ENCODE peak calls at places on chromosome 21, in six cellular contexts. K, Q, F, D, Y and G are unnamed samples.

GRCh38 chr21:36232641-36233040 is 76.0 kb downstream of the DOP1B start:
- DNase-seq in K (no peak), Q (no peak), F (no peak), D (no peak), Y (no peak), G (no peak)

GRCh38 chr21:30943920-30944319 is 62.5 kb upstream of the KRTAP11-1 start:
- DNase-seq in K (no peak), Q (no peak), F (no peak), D (no peak), Y (no peak), G (no peak)

GRCh38 chr21:38716088-38716487 is 89.6 kb upstream of the ETS2 start:
- DNase-seq in K (no peak), Q (no peak), F (no peak), D (no peak), Y (no peak), G (no peak)

GRCh38 chr21:36589352-36589971 is 109.5 kb upstream of the SIM2 start:
- DNase-seq in K (no peak), Q (peak), F (peak), D (peak), Y (no peak), G (no peak)

GRCh38 chr21:42614391-42614790 is 39.0 kb upstream of the PDE9A start:
- DNase-seq in K (no peak), Q (no peak), F (no peak), D (no peak), Y (peak), G (no peak)

GRCh38 chr21:35565204-35565611 is 495.1 kb downstream of the SETD4 start:
- DNase-seq in K (peak), Q (peak), F (peak), D (peak), Y (no peak), G (peak)

GRCh38 chr21:20592482-20592881 is 405.7 kb upstream of the NCAM2 start:
- DNase-seq in K (no peak), Q (no peak), F (peak), D (no peak), Y (no peak), G (no peak)

GRCh38 chr21:38756746-38757145 is 49.0 kb upstream of the ETS2 start:
- DNase-seq in K (no peak), Q (peak), F (no peak), D (peak), Y (no peak), G (peak)

GRCh38 chr21:22174746-22175145 is 1176.5 kb downstream of the NCAM2 start:
- DNase-seq in K (no peak), Q (no peak), F (no peak), D (no peak), Y (no peak), G (no peak)

GRCh38 chr21:45541221-45542039 is 810 bp downstream of the SLC19A1 start:
- DNase-seq in K (no peak), Q (peak), F (no peak), D (peak), Y (peak), G (no peak)

GRCh38 chr21:24456358-24456757 is 1150.9 kb downstream of the MRPL39 start:
- DNase-seq in K (peak), Q (no peak), F (no peak), D (peak), Y (no peak), G (no peak)

GRCh38 chr21:42513151-42513984 is at the start of gene SLC37A1:
- DNase-seq in K (no peak), Q (peak), F (no peak), D (peak), Y (no peak), G (no peak)

GRCh38 chr21:17585875-17586450 is 26.7 kb downstream of the BTG3 start:
- DNase-seq in K (peak), Q (peak), F (peak), D (peak), Y (no peak), G (no peak)

GRCh38 chr21:37407719-37408455 is 41.3 kb downstream of the DYRK1A start:
- DNase-seq in K (no peak), Q (peak), F (no peak), D (peak), Y (no peak), G (no peak)

GRCh38 chr21:41834252-41834925 is 44.8 kb downstream of the PRDM15 start:
- DNase-seq in K (no peak), Q (no peak), F (no peak), D (no peak), Y (no peak), G (no peak)

GRCh38 chr21:17793675-17794123 is 25.5 kb downstream of the C21orf91 start:
- DNase-seq in K (no peak), Q (peak), F (no peak), D (peak), Y (no peak), G (no peak)

GRCh38 chr21:35995522-35996088 is 64.7 kb downstream of the SETD4 start:
- DNase-seq in K (no peak), Q (no peak), F (no peak), D (peak), Y (no peak), G (no peak)

GRCh38 chr21:43332872-43333300 is 94.0 kb downstream of the SIK1 start:
- DNase-seq in K (no peak), Q (no peak), F (no peak), D (no peak), Y (peak), G (no peak)

DNA sequence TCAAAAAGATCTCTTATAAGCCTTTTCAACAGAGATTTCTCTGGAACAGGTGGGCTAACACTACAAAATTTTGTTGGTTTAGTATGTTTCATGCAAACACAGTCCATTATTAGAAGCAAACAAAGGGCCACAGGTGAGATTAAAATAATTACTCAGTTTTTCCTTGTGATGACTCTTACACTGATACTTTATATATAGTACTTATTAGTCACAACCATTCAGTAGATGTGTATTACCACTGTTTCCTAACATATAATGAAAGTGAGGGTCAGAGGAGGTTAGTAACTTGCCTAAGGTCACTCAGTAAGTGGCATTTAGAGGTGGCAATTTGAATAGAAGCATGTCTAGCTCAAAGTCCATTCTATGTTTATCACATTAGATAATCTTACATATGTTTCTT is 44.2 kb downstream of the CYYR1 start:
- DNase-seq in K (no peak), Q (no peak), F (no peak), D (no peak), Y (no peak), G (no peak)
- H3K4me3 ChIP-seq in K (no peak), Q (no peak), F (no peak), D (no peak), Y (no peak), G (no peak)

GRCh38 chr21:33909756-33910155 is 5.8 kb downstream of the ATP5PO start:
- DNase-seq in K (no peak), Q (no peak), F (no peak), D (no peak), Y (no peak), G (no peak)

GRCh38 chr21:33917421-33917820 is 1.8 kb upstream of the ATP5PO start:
- DNase-seq in K (no peak), Q (no peak), F (no peak), D (no peak), Y (no peak), G (no peak)

GRCh38 chr21:33916200-33916567 is 580 bp upstream of the ATP5PO start:
- DNase-seq in K (no peak), Q (no peak), F (no peak), D (no peak), Y (no peak), G (no peak)

GRCh38 chr21:33915368-33916199 is at the start of gene ATP5PO:
- DNase-seq in K (peak), Q (peak), F (peak), D (peak), Y (peak), G (peak)

DNA sequence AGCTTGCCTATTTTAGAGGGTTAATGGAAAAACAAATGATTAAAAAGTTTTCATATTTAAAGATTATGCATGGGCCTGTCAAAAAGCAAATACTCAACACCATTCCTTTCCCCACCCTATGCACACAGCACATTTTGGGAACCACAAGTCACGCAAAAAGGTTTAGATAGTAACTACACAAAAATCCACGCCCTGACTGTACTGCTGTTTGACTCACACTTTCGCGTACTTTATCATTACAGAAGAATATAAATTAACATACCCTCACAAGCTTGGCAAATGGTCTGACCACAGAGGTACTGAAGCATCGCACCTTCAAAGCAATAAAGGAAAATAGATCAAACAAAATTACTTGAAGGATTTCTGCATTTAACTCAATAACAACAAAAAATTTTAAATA is 1.4 kb downstream of the ATP5PO start:
- DNase-seq in K (no peak), Q (peak), F (no peak), D (peak), Y (no peak), G (no peak)
- H3K4me3 ChIP-seq in K (no peak), Q (peak), F (no peak), D (peak), Y (no peak), G (no peak)

GRCh38 chr21:44487831-44488230 is 32.5 kb downstream of the LRRC3 start:
- DNase-seq in K (no peak), Q (peak), F (peak), D (no peak), Y (no peak), G (no peak)

GRCh38 chr21:44484498-44485253 is 29.4 kb downstream of the LRRC3 start:
- DNase-seq in K (no peak), Q (no peak), F (no peak), D (no peak), Y (no peak), G (no peak)

GRCh38 chr21:44485796-44486195 is 30.5 kb downstream of the LRRC3 start:
- DNase-seq in K (no peak), Q (no peak), F (no peak), D (no peak), Y (no peak), G (no peak)

GRCh38 chr21:44485254-44485793 is 30.0 kb downstream of the LRRC3 start:
- DNase-seq in K (no peak), Q (no peak), F (peak), D (no peak), Y (no peak), G (no peak)

DNA sequence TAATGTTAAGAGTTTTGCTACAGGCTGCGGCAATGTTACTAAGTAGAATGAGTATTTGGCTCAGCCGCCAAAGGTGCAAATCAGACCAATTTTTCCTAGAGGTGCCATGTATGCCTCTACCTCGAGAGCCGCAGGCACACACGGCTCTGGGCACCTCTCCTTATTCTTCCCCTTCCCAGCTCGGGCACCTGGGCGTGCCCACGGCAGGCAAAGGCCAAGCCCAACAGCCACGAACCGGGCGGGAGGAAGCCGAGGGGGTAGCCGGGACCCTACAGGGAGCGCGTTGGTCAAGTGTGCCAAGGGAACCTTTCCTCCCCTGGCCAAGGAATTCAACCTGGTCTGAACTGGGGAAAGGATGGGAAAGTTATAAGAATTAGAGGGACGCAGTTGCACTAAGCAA is 31.0 kb downstream of the LRRC3 start:
- DNase-seq in K (no peak), Q (no peak), F (no peak), D (no peak), Y (no peak), G (no peak)
- H3K4me3 ChIP-seq in K (no peak), Q (no peak), F (peak), D (no peak), Y (no peak), G (no peak)

DNA sequence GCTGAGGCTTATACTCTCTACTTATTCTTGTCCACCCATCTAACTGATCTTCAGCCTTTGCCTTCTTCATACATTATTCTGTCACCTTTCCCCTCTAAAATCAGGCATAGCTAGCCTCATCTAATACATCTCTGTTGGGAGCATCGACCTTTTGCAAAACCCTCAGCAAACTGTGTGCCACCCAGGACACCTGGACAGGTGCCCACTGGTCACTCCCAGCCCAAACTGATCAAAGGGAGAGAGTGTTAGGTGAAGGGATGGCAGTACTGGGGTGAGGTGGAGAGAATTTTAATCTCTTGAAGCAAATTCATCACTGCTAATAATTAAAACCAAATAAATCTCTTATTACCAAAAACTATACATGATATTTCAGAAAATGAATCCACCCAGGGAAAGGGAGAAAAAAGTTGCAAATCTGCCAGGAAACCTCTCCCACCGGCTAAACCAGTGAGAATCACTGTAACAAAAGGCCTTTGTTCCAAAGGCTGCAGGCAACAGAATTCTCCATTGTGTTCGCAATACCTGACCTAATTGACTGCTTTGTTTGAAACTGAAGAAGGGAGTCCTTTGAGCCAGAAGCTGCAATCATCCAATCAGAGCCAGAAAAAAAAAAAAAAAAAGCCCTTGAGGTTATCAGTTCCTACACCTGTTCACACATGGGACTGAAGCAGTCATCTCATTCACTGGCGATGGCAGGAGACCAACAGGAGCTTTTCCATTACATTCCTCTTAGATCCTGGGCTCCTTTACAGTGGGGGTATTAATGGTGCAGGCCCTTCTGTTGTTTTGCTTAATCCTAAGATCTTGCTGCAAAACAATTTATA is 172.6 kb downstream of the APP start:
- DNase-seq in K (no peak), Q (no peak), F (peak), D (no peak), Y (no peak), G (no peak)
- H3K4me3 ChIP-seq in K (no peak), Q (no peak), F (no peak), D (no peak), Y (no peak), G (no peak)